ENCODE peak calls at places on chromosomes 4 and X, in nine cellular contexts. One of them, this sample, is unnamed.

GRCh38 chr4:22339491-22339890 is 176.4 kb downstream of the ADGRA3 start:
- DNase-seq in fibroblast of the conjunctiva: no peak
- DNase-seq in GM19239: no peak
- DNase-seq in stimulated activated CD4-positive, alpha-beta T cell treated with anti-CD3 and anti-CD28 coated beads, Interleukin-2, amount 100 ng/mL, for 48 hours: no peak
- DNase-seq in ovary: no peak
- DNase-seq in ACHN: no peak
- DNase-seq in A549: no peak
- DNase-seq in DMS79 treated with DMSO at 0.1 percent for 48 hours: peak
- DNase-seq in sigmoid colon: no peak
- DNase-seq in this sample: no peak

GRCh38 chr4:42149004-42149403 is 3.5 kb downstream of the BEND4 start:
- DNase-seq in DMS79 treated with DMSO at 0.1 percent for 48 hours: no peak
- DNase-seq in GM19239: no peak
- DNase-seq in fibroblast of the conjunctiva: no peak
- DNase-seq in ACHN: no peak
- DNase-seq in sigmoid colon: no peak
- DNase-seq in A549: no peak
- DNase-seq in ovary: no peak
- DNase-seq in stimulated activated CD4-positive, alpha-beta T cell treated with anti-CD3 and anti-CD28 coated beads, Interleukin-2, amount 100 ng/mL, for 48 hours: no peak
- DNase-seq in this sample: no peak

GRCh38 chr4:85854543-85854942 is 379.6 kb downstream of the ARHGAP24 start:
- DNase-seq in A549: no peak
- DNase-seq in fibroblast of the conjunctiva: no peak
- DNase-seq in GM19239: no peak
- DNase-seq in ACHN: no peak
- DNase-seq in ovary: no peak
- DNase-seq in DMS79 treated with DMSO at 0.1 percent for 48 hours: no peak
- DNase-seq in sigmoid colon: no peak
- DNase-seq in stimulated activated CD4-positive, alpha-beta T cell treated with anti-CD3 and anti-CD28 coated beads, Interleukin-2, amount 100 ng/mL, for 48 hours: no peak
- DNase-seq in this sample: no peak

GRCh38 chrX:100928660-100929613 is at the start of gene XKRX:
- DNase-seq in A549: peak
- DNase-seq in sigmoid colon: no peak
- DNase-seq in GM19239: peak
- DNase-seq in fibroblast of the conjunctiva: no peak
- DNase-seq in ACHN: no peak
- DNase-seq in stimulated activated CD4-positive, alpha-beta T cell treated with anti-CD3 and anti-CD28 coated beads, Interleukin-2, amount 100 ng/mL, for 48 hours: no peak
- DNase-seq in ovary: peak
- DNase-seq in DMS79 treated with DMSO at 0.1 percent for 48 hours: peak
- DNase-seq in this sample: peak

GRCh38 chr4:166153539-166153938 is 280.5 kb downstream of the TLL1 start:
- DNase-seq in sigmoid colon: no peak
- DNase-seq in fibroblast of the conjunctiva: peak
- DNase-seq in stimulated activated CD4-positive, alpha-beta T cell treated with anti-CD3 and anti-CD28 coated beads, Interleukin-2, amount 100 ng/mL, for 48 hours: no peak
- DNase-seq in GM19239: no peak
- DNase-seq in DMS79 treated with DMSO at 0.1 percent for 48 hours: no peak
- DNase-seq in ovary: no peak
- DNase-seq in A549: no peak
- DNase-seq in ACHN: no peak
- DNase-seq in this sample: no peak

GRCh38 chrX:3252744-3253143 is 93.7 kb downstream of the MXRA5 start:
- DNase-seq in A549: no peak
- DNase-seq in fibroblast of the conjunctiva: no peak
- DNase-seq in DMS79 treated with DMSO at 0.1 percent for 48 hours: no peak
- DNase-seq in ACHN: no peak
- DNase-seq in stimulated activated CD4-positive, alpha-beta T cell treated with anti-CD3 and anti-CD28 coated beads, Interleukin-2, amount 100 ng/mL, for 48 hours: no peak
- DNase-seq in ovary: no peak
- DNase-seq in GM19239: no peak
- DNase-seq in sigmoid colon: no peak
- DNase-seq in this sample: no peak

GRCh38 chr4:142201041-142201440 is 564.7 kb downstream of the IL15 start:
- DNase-seq in A549: no peak
- DNase-seq in ovary: no peak
- DNase-seq in fibroblast of the conjunctiva: no peak
- DNase-seq in DMS79 treated with DMSO at 0.1 percent for 48 hours: no peak
- DNase-seq in stimulated activated CD4-positive, alpha-beta T cell treated with anti-CD3 and anti-CD28 coated beads, Interleukin-2, amount 100 ng/mL, for 48 hours: no peak
- DNase-seq in GM19239: no peak
- DNase-seq in ACHN: no peak
- DNase-seq in sigmoid colon: no peak
- DNase-seq in this sample: no peak

GRCh38 chr4:101682946-101683345 is 107.6 kb upstream of the BANK1 start:
- DNase-seq in stimulated activated CD4-positive, alpha-beta T cell treated with anti-CD3 and anti-CD28 coated beads, Interleukin-2, amount 100 ng/mL, for 48 hours: no peak
- DNase-seq in GM19239: no peak
- DNase-seq in ovary: no peak
- DNase-seq in fibroblast of the conjunctiva: no peak
- DNase-seq in DMS79 treated with DMSO at 0.1 percent for 48 hours: no peak
- DNase-seq in A549: no peak
- DNase-seq in ACHN: no peak
- DNase-seq in sigmoid colon: no peak
- DNase-seq in this sample: no peak

GRCh38 chrX:23832750-23833149 is 49.8 kb downstream of the SAT1 start:
- DNase-seq in sigmoid colon: no peak
- DNase-seq in fibroblast of the conjunctiva: no peak
- DNase-seq in stimulated activated CD4-positive, alpha-beta T cell treated with anti-CD3 and anti-CD28 coated beads, Interleukin-2, amount 100 ng/mL, for 48 hours: no peak
- DNase-seq in DMS79 treated with DMSO at 0.1 percent for 48 hours: no peak
- DNase-seq in A549: no peak
- DNase-seq in ACHN: no peak
- DNase-seq in ovary: no peak
- DNase-seq in GM19239: no peak
- DNase-seq in this sample: no peak

GRCh38 chr4:5199142-5199541 is 147.9 kb downstream of the STK32B start:
- DNase-seq in sigmoid colon: no peak
- DNase-seq in GM19239: no peak
- DNase-seq in ACHN: no peak
- DNase-seq in DMS79 treated with DMSO at 0.1 percent for 48 hours: no peak
- DNase-seq in stimulated activated CD4-positive, alpha-beta T cell treated with anti-CD3 and anti-CD28 coated beads, Interleukin-2, amount 100 ng/mL, for 48 hours: no peak
- DNase-seq in A549: no peak
- DNase-seq in ovary: no peak
- DNase-seq in fibroblast of the conjunctiva: no peak
- DNase-seq in this sample: no peak

GRCh38 chr4:113708250-113708649 is 53.3 kb downstream of the CAMK2D start:
- DNase-seq in GM19239: peak
- DNase-seq in DMS79 treated with DMSO at 0.1 percent for 48 hours: no peak
- DNase-seq in stimulated activated CD4-positive, alpha-beta T cell treated with anti-CD3 and anti-CD28 coated beads, Interleukin-2, amount 100 ng/mL, for 48 hours: no peak
- DNase-seq in sigmoid colon: no peak
- DNase-seq in ovary: no peak
- DNase-seq in ACHN: no peak
- DNase-seq in fibroblast of the conjunctiva: no peak
- DNase-seq in A549: no peak
- DNase-seq in this sample: no peak

GRCh38 chrX:41382699-41383645 is 49.0 kb downstream of the DDX3X start:
- DNase-seq in ACHN: peak
- DNase-seq in stimulated activated CD4-positive, alpha-beta T cell treated with anti-CD3 and anti-CD28 coated beads, Interleukin-2, amount 100 ng/mL, for 48 hours: no peak
- DNase-seq in fibroblast of the conjunctiva: peak
- DNase-seq in A549: no peak
- DNase-seq in DMS79 treated with DMSO at 0.1 percent for 48 hours: no peak
- DNase-seq in ovary: no peak
- DNase-seq in sigmoid colon: no peak
- DNase-seq in GM19239: no peak
- DNase-seq in this sample: no peak

GRCh38 chr4:67746797-67747495 is 7.2 kb downstream of the GNRHR start:
- DNase-seq in A549: no peak
- DNase-seq in DMS79 treated with DMSO at 0.1 percent for 48 hours: peak
- DNase-seq in ovary: no peak
- DNase-seq in ACHN: peak
- DNase-seq in GM19239: no peak
- DNase-seq in fibroblast of the conjunctiva: no peak
- DNase-seq in sigmoid colon: no peak
- DNase-seq in stimulated activated CD4-positive, alpha-beta T cell treated with anti-CD3 and anti-CD28 coated beads, Interleukin-2, amount 100 ng/mL, for 48 hours: no peak
- DNase-seq in this sample: no peak

GRCh38 chr4:122503214-122503613 is 46.7 kb upstream of the IL2 start:
- DNase-seq in ovary: no peak
- DNase-seq in fibroblast of the conjunctiva: no peak
- DNase-seq in DMS79 treated with DMSO at 0.1 percent for 48 hours: no peak
- DNase-seq in stimulated activated CD4-positive, alpha-beta T cell treated with anti-CD3 and anti-CD28 coated beads, Interleukin-2, amount 100 ng/mL, for 48 hours: no peak
- DNase-seq in sigmoid colon: no peak
- DNase-seq in GM19239: no peak
- DNase-seq in A549: no peak
- DNase-seq in ACHN: no peak
- DNase-seq in this sample: no peak

GRCh38 chrX:40855411-40855810 is 120.1 kb upstream of the MED14 start:
- DNase-seq in A549: no peak
- DNase-seq in ovary: no peak
- DNase-seq in fibroblast of the conjunctiva: peak
- DNase-seq in ACHN: no peak
- DNase-seq in DMS79 treated with DMSO at 0.1 percent for 48 hours: peak
- DNase-seq in sigmoid colon: no peak
- DNase-seq in GM19239: no peak
- DNase-seq in stimulated activated CD4-positive, alpha-beta T cell treated with anti-CD3 and anti-CD28 coated beads, Interleukin-2, amount 100 ng/mL, for 48 hours: no peak
- DNase-seq in this sample: no peak

GRCh38 chr4:79209822-79210635 is 115.8 kb downstream of the NAA11 start:
- DNase-seq in DMS79 treated with DMSO at 0.1 percent for 48 hours: no peak
- DNase-seq in A549: no peak
- DNase-seq in GM19239: no peak
- DNase-seq in sigmoid colon: peak
- DNase-seq in stimulated activated CD4-positive, alpha-beta T cell treated with anti-CD3 and anti-CD28 coated beads, Interleukin-2, amount 100 ng/mL, for 48 hours: no peak
- DNase-seq in fibroblast of the conjunctiva: no peak
- DNase-seq in ACHN: no peak
- DNase-seq in ovary: no peak
- DNase-seq in this sample: no peak

GRCh38 chrX:12360991-12361598 is 222.8 kb downstream of the FRMPD4 start:
- DNase-seq in fibroblast of the conjunctiva: no peak
- DNase-seq in A549: no peak
- DNase-seq in stimulated activated CD4-positive, alpha-beta T cell treated with anti-CD3 and anti-CD28 coated beads, Interleukin-2, amount 100 ng/mL, for 48 hours: no peak
- DNase-seq in DMS79 treated with DMSO at 0.1 percent for 48 hours: no peak
- DNase-seq in ovary: no peak
- DNase-seq in ACHN: no peak
- DNase-seq in GM19239: no peak
- DNase-seq in sigmoid colon: no peak
- DNase-seq in this sample: no peak

GRCh38 chr4:139655116-139655515 is 10.5 kb upstream of the MGST2 start:
- DNase-seq in A549: no peak
- DNase-seq in stimulated activated CD4-positive, alpha-beta T cell treated with anti-CD3 and anti-CD28 coated beads, Interleukin-2, amount 100 ng/mL, for 48 hours: no peak
- DNase-seq in ACHN: no peak
- DNase-seq in GM19239: no peak
- DNase-seq in DMS79 treated with DMSO at 0.1 percent for 48 hours: peak
- DNase-seq in fibroblast of the conjunctiva: no peak
- DNase-seq in ovary: no peak
- DNase-seq in sigmoid colon: no peak
- DNase-seq in this sample: no peak

GRCh38 chr4:3805026-3805425 is 38.8 kb downstream of the ADRA2C start:
- DNase-seq in ovary: no peak
- DNase-seq in fibroblast of the conjunctiva: no peak
- DNase-seq in ACHN: no peak
- DNase-seq in stimulated activated CD4-positive, alpha-beta T cell treated with anti-CD3 and anti-CD28 coated beads, Interleukin-2, amount 100 ng/mL, for 48 hours: no peak
- DNase-seq in sigmoid colon: no peak
- DNase-seq in A549: no peak
- DNase-seq in DMS79 treated with DMSO at 0.1 percent for 48 hours: no peak
- DNase-seq in GM19239: no peak
- DNase-seq in this sample: no peak

GRCh38 chr4:122890142-122890769 is 32.1 kb downstream of the NUDT6 start:
- DNase-seq in ACHN: no peak
- DNase-seq in sigmoid colon: no peak
- DNase-seq in ovary: no peak
- DNase-seq in stimulated activated CD4-positive, alpha-beta T cell treated with anti-CD3 and anti-CD28 coated beads, Interleukin-2, amount 100 ng/mL, for 48 hours: no peak
- DNase-seq in fibroblast of the conjunctiva: no peak
- DNase-seq in GM19239: no peak
- DNase-seq in A549: no peak
- DNase-seq in DMS79 treated with DMSO at 0.1 percent for 48 hours: no peak
- DNase-seq in this sample: no peak

GRCh38 chr4:81919238-81919637 is 447.5 kb upstream of the RASGEF1B start:
- DNase-seq in GM19239: peak
- DNase-seq in DMS79 treated with DMSO at 0.1 percent for 48 hours: no peak
- DNase-seq in ovary: no peak
- DNase-seq in ACHN: peak
- DNase-seq in A549: peak
- DNase-seq in sigmoid colon: no peak
- DNase-seq in stimulated activated CD4-positive, alpha-beta T cell treated with anti-CD3 and anti-CD28 coated beads, Interleukin-2, amount 100 ng/mL, for 48 hours: no peak
- DNase-seq in fibroblast of the conjunctiva: no peak
- DNase-seq in this sample: no peak

GRCh38 chr4:26298198-26298950 is 22.4 kb upstream of the RBPJ start:
- DNase-seq in A549: no peak
- DNase-seq in sigmoid colon: no peak
- DNase-seq in ovary: no peak
- DNase-seq in GM19239: no peak
- DNase-seq in stimulated activated CD4-positive, alpha-beta T cell treated with anti-CD3 and anti-CD28 coated beads, Interleukin-2, amount 100 ng/mL, for 48 hours: no peak
- DNase-seq in fibroblast of the conjunctiva: no peak
- DNase-seq in DMS79 treated with DMSO at 0.1 percent for 48 hours: no peak
- DNase-seq in ACHN: no peak
- DNase-seq in this sample: no peak

GRCh38 chr4:151641167-151641566 is 119.6 kb downstream of the GATB start:
- DNase-seq in DMS79 treated with DMSO at 0.1 percent for 48 hours: no peak
- DNase-seq in fibroblast of the conjunctiva: peak
- DNase-seq in ACHN: peak
- DNase-seq in sigmoid colon: no peak
- DNase-seq in GM19239: no peak
- DNase-seq in stimulated activated CD4-positive, alpha-beta T cell treated with anti-CD3 and anti-CD28 coated beads, Interleukin-2, amount 100 ng/mL, for 48 hours: no peak
- DNase-seq in ovary: no peak
- DNase-seq in A549: no peak
- DNase-seq in this sample: no peak

GRCh38 chr4:60019946-60020345 is 1180.2 kb upstream of the ADGRL3 start:
- DNase-seq in fibroblast of the conjunctiva: no peak
- DNase-seq in DMS79 treated with DMSO at 0.1 percent for 48 hours: no peak
- DNase-seq in GM19239: no peak
- DNase-seq in ACHN: no peak
- DNase-seq in ovary: no peak
- DNase-seq in A549: no peak
- DNase-seq in stimulated activated CD4-positive, alpha-beta T cell treated with anti-CD3 and anti-CD28 coated beads, Interleukin-2, amount 100 ng/mL, for 48 hours: no peak
- DNase-seq in sigmoid colon: no peak
- DNase-seq in this sample: no peak

GRCh38 chr4:21699437-21699836 is 249.1 kb downstream of the KCNIP4 start:
- DNase-seq in ACHN: no peak
- DNase-seq in fibroblast of the conjunctiva: no peak
- DNase-seq in ovary: no peak
- DNase-seq in A549: no peak
- DNase-seq in sigmoid colon: no peak
- DNase-seq in DMS79 treated with DMSO at 0.1 percent for 48 hours: no peak
- DNase-seq in stimulated activated CD4-positive, alpha-beta T cell treated with anti-CD3 and anti-CD28 coated beads, Interleukin-2, amount 100 ng/mL, for 48 hours: no peak
- DNase-seq in GM19239: no peak
- DNase-seq in this sample: no peak

GRCh38 chrX:153226344-153227190 is 47.5 kb downstream of the MAGEA1 start:
- DNase-seq in ovary: peak
- DNase-seq in GM19239: no peak
- DNase-seq in fibroblast of the conjunctiva: peak
- DNase-seq in sigmoid colon: no peak
- DNase-seq in stimulated activated CD4-positive, alpha-beta T cell treated with anti-CD3 and anti-CD28 coated beads, Interleukin-2, amount 100 ng/mL, for 48 hours: no peak
- DNase-seq in ACHN: peak
- DNase-seq in A549: no peak
- DNase-seq in DMS79 treated with DMSO at 0.1 percent for 48 hours: no peak
- DNase-seq in this sample: no peak

GRCh38 chr4:83316459-83317170 is 18.0 kb downstream of the HPSE start:
- DNase-seq in stimulated activated CD4-positive, alpha-beta T cell treated with anti-CD3 and anti-CD28 coated beads, Interleukin-2, amount 100 ng/mL, for 48 hours: no peak
- DNase-seq in fibroblast of the conjunctiva: no peak
- DNase-seq in ovary: no peak
- DNase-seq in GM19239: no peak
- DNase-seq in A549: no peak
- DNase-seq in DMS79 treated with DMSO at 0.1 percent for 48 hours: no peak
- DNase-seq in sigmoid colon: no peak
- DNase-seq in ACHN: no peak
- DNase-seq in this sample: no peak

GRCh38 chr4:170776983-170777382 is 687.2 kb upstream of the AADAT start:
- DNase-seq in ACHN: no peak
- DNase-seq in sigmoid colon: no peak
- DNase-seq in GM19239: no peak
- DNase-seq in ovary: no peak
- DNase-seq in stimulated activated CD4-positive, alpha-beta T cell treated with anti-CD3 and anti-CD28 coated beads, Interleukin-2, amount 100 ng/mL, for 48 hours: no peak
- DNase-seq in fibroblast of the conjunctiva: no peak
- DNase-seq in A549: no peak
- DNase-seq in DMS79 treated with DMSO at 0.1 percent for 48 hours: no peak
- DNase-seq in this sample: no peak

GRCh38 chrX:55924574-55924973 is 207.0 kb downstream of the RRAGB start:
- DNase-seq in DMS79 treated with DMSO at 0.1 percent for 48 hours: no peak
- DNase-seq in stimulated activated CD4-positive, alpha-beta T cell treated with anti-CD3 and anti-CD28 coated beads, Interleukin-2, amount 100 ng/mL, for 48 hours: no peak
- DNase-seq in GM19239: no peak
- DNase-seq in ovary: no peak
- DNase-seq in sigmoid colon: no peak
- DNase-seq in ACHN: no peak
- DNase-seq in fibroblast of the conjunctiva: no peak
- DNase-seq in A549: no peak
- DNase-seq in this sample: no peak

GRCh38 chr4:173519130-173520101 is 10.6 kb downstream of the HAND2 start:
- DNase-seq in A549: no peak
- DNase-seq in fibroblast of the conjunctiva: no peak
- DNase-seq in ACHN: no peak
- DNase-seq in DMS79 treated with DMSO at 0.1 percent for 48 hours: no peak
- DNase-seq in GM19239: no peak
- DNase-seq in sigmoid colon: peak
- DNase-seq in ovary: peak
- DNase-seq in stimulated activated CD4-positive, alpha-beta T cell treated with anti-CD3 and anti-CD28 coated beads, Interleukin-2, amount 100 ng/mL, for 48 hours: no peak
- DNase-seq in this sample: no peak

GRCh38 chr4:84623661-84624060 is 40.7 kb downstream of the CDS1 start:
- DNase-seq in stimulated activated CD4-positive, alpha-beta T cell treated with anti-CD3 and anti-CD28 coated beads, Interleukin-2, amount 100 ng/mL, for 48 hours: no peak
- DNase-seq in GM19239: no peak
- DNase-seq in fibroblast of the conjunctiva: no peak
- DNase-seq in ACHN: no peak
- DNase-seq in A549: no peak
- DNase-seq in sigmoid colon: no peak
- DNase-seq in DMS79 treated with DMSO at 0.1 percent for 48 hours: no peak
- DNase-seq in ovary: no peak
- DNase-seq in this sample: no peak

This sample was measured in GM12892.